ENCODE peak calls at places on chromosomes 6 and 20, in eight cellular contexts. A is fibroblast of lung, K is AG04450, U is SJSA1, M is heart right ventricle, Y is GM12865, Z is right cardiac atrium, Q is Peyer's patch. T is an unnamed sample.

GRCh38 chr6:168097621-168098430 is 18.8 kb upstream of the FRMD1 start:
- DNase-seq in K (no peak), Z (peak), U (no peak), Y (no peak), M (peak), Q (peak), A (no peak), T (no peak)

GRCh38 chr20:47262365-47263013 is 94.0 kb downstream of the ZMYND8 start:
- DNase-seq in Q (no peak), M (no peak), K (no peak), Z (no peak), A (no peak), U (no peak), Y (peak), T (no peak)

GRCh38 chr6:127471379-127472255 is 12.4 kb upstream of the KIAA0408 start:
- DNase-seq in A (no peak), Q (no peak), Z (no peak), U (no peak), Y (no peak), K (no peak), M (no peak), T (no peak)

GRCh38 chr20:58006346-58007316 is 221.8 kb downstream of the ANKRD60 start:
- DNase-seq in M (no peak), A (no peak), K (no peak), Q (no peak), Y (no peak), Z (no peak), U (no peak), T (no peak)

GRCh38 chr6:131654326-131654725 is 17.2 kb downstream of the ENPP3 start:
- DNase-seq in Z (no peak), Q (no peak), U (no peak), K (no peak), A (no peak), M (no peak), Y (no peak), T (no peak)

GRCh38 chr6:133245033-133245903 is 4.1 kb downstream of the EYA4 start:
- DNase-seq in K (no peak), Z (no peak), A (peak), U (no peak), Y (no peak), Q (no peak), M (no peak), T (no peak)

GRCh38 chr20:41617059-41617921 is 887 bp downstream of the CHD6 start:
- DNase-seq in M (peak), A (peak), Q (peak), Z (peak), Y (peak), K (no peak), U (peak), T (no peak)

GRCh38 chr20:39547546-39548410 is 585.6 kb downstream of the DHX35 start:
- DNase-seq in M (no peak), Z (no peak), Q (no peak), Y (no peak), U (no peak), A (no peak), K (no peak), T (no peak)

GRCh38 chr20:35604444-35604750 is 11.2 kb upstream of the SPAG4 start:
- DNase-seq in M (no peak), Z (no peak), U (no peak), Q (no peak), Y (peak), A (no peak), K (no peak), T (no peak)

GRCh38 chr20:59777814-59778575 is 155.4 kb downstream of the SYCP2 start:
- DNase-seq in K (no peak), Q (peak), U (peak), M (no peak), Z (no peak), Y (no peak), A (no peak), T (peak)

GRCh38 chr6:10521104-10521808 is at the start of gene GCNT2:
- DNase-seq in A (peak), M (no peak), Z (no peak), U (peak), K (no peak), Y (peak), Q (no peak), T (no peak)

DNA sequence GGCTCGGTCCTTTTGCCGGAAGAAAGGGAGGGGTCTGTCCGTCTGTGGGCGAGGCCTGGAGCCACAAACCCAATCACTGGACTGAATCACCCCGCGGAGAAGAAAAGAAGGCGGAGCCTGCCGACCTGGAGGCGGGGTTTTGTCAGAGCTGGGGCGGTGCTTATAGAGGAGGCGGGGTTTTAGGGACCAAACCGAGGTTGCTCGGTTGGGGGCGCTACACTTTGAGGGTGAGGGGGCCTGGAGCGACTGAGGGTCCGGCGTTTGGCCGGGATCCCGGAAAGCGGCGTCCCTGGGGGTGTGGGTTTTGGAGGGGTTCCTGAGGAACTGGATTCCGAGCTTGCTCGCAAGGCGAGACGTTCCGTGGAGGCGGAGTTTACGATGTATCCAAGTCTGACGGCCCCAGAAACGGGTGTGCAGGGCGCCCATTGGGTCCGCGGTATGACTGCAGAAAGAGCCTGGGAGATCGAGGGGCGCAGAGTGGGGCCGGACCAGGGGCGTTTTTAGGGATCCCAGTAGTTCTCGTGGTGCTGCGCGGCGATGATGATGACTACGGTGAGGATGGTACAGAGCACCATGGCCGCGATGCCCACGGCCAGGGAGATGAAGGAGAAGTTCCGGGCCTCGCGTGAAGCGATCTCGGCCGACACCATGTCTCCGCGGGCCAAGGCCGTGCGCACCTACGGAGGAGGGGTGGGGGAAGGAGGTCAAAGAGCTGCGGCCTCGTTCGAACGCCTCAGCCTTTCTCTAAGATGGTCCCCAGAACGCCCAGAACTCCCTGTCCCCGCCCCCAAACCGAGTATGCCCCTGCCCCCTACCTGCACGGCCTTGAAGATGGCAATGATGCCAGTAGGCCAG is 2.8 kb downstream of the PRRT1 start:
- DNase-seq in K (no peak), A (peak), U (no peak), Q (peak), Y (no peak), Z (peak), M (peak), T (no peak)
- H3K4me3 ChIP-seq in K (no peak), A (no peak), U (no peak), Q (peak), Y (no peak), Z (peak), M (peak), T (no peak)

DNA sequence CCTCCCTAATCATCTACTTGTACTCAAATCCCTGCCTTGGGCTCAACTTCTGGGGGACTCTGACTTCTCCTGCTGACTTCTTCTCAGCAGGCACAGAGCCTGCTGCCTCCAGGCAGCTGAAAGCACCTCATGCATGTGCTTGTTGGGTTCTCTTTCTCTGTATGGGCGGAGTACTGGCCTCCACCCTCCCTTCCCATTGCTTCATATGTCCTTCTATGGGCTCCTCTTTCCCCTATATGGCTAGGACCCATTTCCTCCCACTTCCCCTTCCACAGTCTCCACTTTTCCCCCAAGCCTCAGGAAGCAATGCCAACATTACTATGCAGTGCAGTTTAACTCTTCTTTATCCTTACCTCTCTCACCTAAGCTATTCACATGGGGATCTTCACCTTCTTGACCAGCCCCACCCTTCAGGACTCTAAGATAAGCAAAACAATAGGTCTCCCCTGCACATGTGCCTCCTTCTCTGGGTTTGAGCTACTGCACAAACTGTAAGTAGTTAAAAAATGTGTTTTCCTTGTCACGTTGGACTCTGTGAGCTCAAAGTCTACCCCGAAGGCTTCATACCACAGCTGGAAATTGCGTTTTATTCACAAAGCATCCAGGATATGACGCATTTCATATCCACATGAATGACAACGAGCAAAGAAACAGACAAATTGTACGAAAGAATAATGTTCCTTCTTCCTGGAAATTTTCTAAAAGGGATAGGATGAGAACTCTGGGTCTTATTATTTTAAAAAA is 93.7 kb downstream of the CDS2 start:
- DNase-seq in Z (no peak), M (no peak), A (no peak), Q (no peak), K (no peak), Y (no peak), U (no peak), T (no peak)
- H3K4me3 ChIP-seq in Z (no peak), M (no peak), A (no peak), Q (no peak), K (no peak), Y (no peak), U (no peak), T (no peak)

GRCh38 chr20:49685161-49685601 is 28.5 kb downstream of the B4GALT5 start:
- DNase-seq in A (no peak), Q (no peak), U (no peak), Y (peak), M (no peak), K (no peak), Z (no peak), T (no peak)
- H3K4me3 ChIP-seq in A (no peak), Q (no peak), U (no peak), Y (no peak), M (no peak), K (no peak), Z (no peak), T (no peak)

GRCh38 chr20:62969939-62970306 is 17.4 kb downstream of the SLC17A9 start:
- DNase-seq in Z (no peak), A (no peak), U (no peak), K (no peak), M (no peak), Y (no peak), Q (no peak), T (no peak)
- H3K4me3 ChIP-seq in Z (no peak), A (no peak), U (no peak), K (no peak), M (no peak), Y (no peak), Q (no peak), T (no peak)

DNA sequence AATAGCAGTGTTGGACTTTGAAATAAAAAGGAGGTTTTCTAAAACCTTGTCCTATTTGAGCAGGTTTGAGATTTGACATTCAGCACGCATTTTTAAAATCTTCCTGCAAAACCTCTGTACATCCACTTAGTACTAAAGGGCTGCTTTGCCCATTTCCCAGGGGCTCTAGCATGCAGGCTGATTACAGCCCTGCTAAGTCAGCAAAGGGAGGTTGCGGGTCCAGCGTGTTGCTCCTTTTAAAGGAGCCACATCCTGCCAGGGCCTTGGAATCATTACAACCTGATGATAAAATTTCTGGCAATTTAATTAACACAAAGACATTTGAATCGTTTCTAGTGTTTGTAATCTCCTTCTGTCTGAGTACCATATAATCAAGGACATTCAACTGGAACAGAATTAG is 455.1 kb upstream of the CITED2 start:
- DNase-seq in M (no peak), A (no peak), U (no peak), Q (no peak), Z (peak), K (no peak), Y (no peak), T (no peak)
- H3K4me3 ChIP-seq in M (no peak), A (no peak), U (no peak), Q (no peak), Z (no peak), K (no peak), Y (no peak), T (no peak)

GRCh38 chr6:90610291-90610670 is 23.4 kb upstream of the MAP3K7 start:
- DNase-seq in M (no peak), Y (no peak), Z (no peak), K (no peak), Q (no peak), A (peak), U (no peak), T (no peak)
- H3K4me3 ChIP-seq in M (peak), Y (no peak), Z (peak), K (peak), Q (peak), A (peak), U (peak), T (peak)